ENCODE peak calls at places on chromosomes 4 and X, in five cellular contexts. C is NCI-H2107, Z is caudate nucleus, A is AG20443, D is nephron progenitor cell. M is an unnamed sample.

GRCh38 chrX:1321689-1322088 is 14.9 kb upstream of the IL3RA start:
- DNase-seq in C (no peak), Z (no peak), A (no peak), D (no peak), M (no peak)

GRCh38 chrX:72738396-72738795 is 24.3 kb upstream of the PHKA1 start:
- DNase-seq in C (no peak), Z (no peak), A (no peak), D (no peak), M (no peak)

GRCh38 chr4:829761-830655 is 4.1 kb upstream of the CPLX1 start:
- DNase-seq in C (no peak), Z (no peak), A (no peak), D (no peak), M (no peak)

GRCh38 chr4:69092190-69092589 is 4.1 kb upstream of the UGT2B7 start:
- DNase-seq in C (no peak), Z (no peak), A (peak), D (no peak), M (no peak)

GRCh38 chr4:41095192-41095872 is 119.0 kb downstream of the APBB2 start:
- DNase-seq in C (no peak), Z (no peak), A (no peak), D (no peak), M (no peak)

GRCh38 chr4:28723371-28723770 is 1862.7 kb downstream of the STIM2 start:
- DNase-seq in C (no peak), Z (no peak), A (no peak), D (no peak), M (no peak)

GRCh38 chr4:25215506-25215905 is 18.3 kb upstream of the PI4K2B start:
- DNase-seq in C (no peak), Z (no peak), A (no peak), D (no peak), M (no peak)

GRCh38 chrX:45710081-45710801 is 509.6 kb upstream of the DIPK2B start:
- DNase-seq in C (no peak), Z (no peak), A (peak), D (no peak), M (no peak)

GRCh38 chr4:60790608-60791007 is 409.5 kb upstream of the ADGRL3 start:
- DNase-seq in C (no peak), Z (no peak), A (no peak), D (no peak), M (no peak)

GRCh38 chr4:173834151-173834550 is 304.1 kb upstream of the HAND2 start:
- DNase-seq in C (no peak), Z (no peak), A (no peak), D (no peak), M (no peak)

GRCh38 chrX:71616672-71617529 is 1.4 kb downstream of the CXCR3 start:
- DNase-seq in C (no peak), Z (no peak), A (no peak), D (no peak), M (peak)

GRCh38 chr4:184939978-184940377 is 78.3 kb upstream of the HELT start:
- DNase-seq in C (no peak), Z (no peak), A (no peak), D (no peak), M (no peak)

GRCh38 chrX:49269768-49270248 is at the start of gene PPP1R3F:
- DNase-seq in C (no peak), Z (no peak), A (no peak), D (no peak), M (no peak)

GRCh38 chrX:152632445-152633097 is 5.1 kb upstream of the GABRQ start:
- DNase-seq in C (no peak), Z (peak), A (peak), D (peak), M (no peak)

GRCh38 chrX:148381603-148382002 is 118.8 kb upstream of the AFF2 start:
- DNase-seq in C (no peak), Z (no peak), A (no peak), D (no peak), M (no peak)

GRCh38 chr4:53013873-53014272 is 151.8 kb downstream of the RASL11B start:
- DNase-seq in C (no peak), Z (no peak), A (no peak), D (no peak), M (no peak)

GRCh38 chr4:139018971-139019758 is 3.6 kb downstream of the NOCT start:
- DNase-seq in C (no peak), Z (no peak), A (peak), D (no peak), M (no peak)

GRCh38 chrX:48626401-48627298 is 29.4 kb downstream of the WDR13 start:
- DNase-seq in C (no peak), Z (no peak), A (no peak), D (no peak), M (no peak)

M was measured in upper lobe of left lung.